ENCODE peak calls at places on chromosomes 4 and X, in five cellular contexts. One of them, this sample, is unnamed.

GRCh38 chr4:160928482-160928881 is 1235.3 kb downstream of the FSTL5 start:
- DNase-seq in germinal center: no peak
- DNase-seq in M059J: no peak
- DNase-seq in neuronal stem cell: no peak
- DNase-seq in fibroblast of pulmonary artery: no peak
- DNase-seq in this sample: no peak

GRCh38 chrX:136495043-136495442 is 2.3 kb upstream of the HTATSF1 start:
- DNase-seq in germinal center: no peak
- DNase-seq in M059J: no peak
- DNase-seq in neuronal stem cell: no peak
- DNase-seq in fibroblast of pulmonary artery: no peak
- DNase-seq in this sample: no peak

GRCh38 chr4:68076194-68076593 is 53.5 kb downstream of the TMPRSS11F start:
- DNase-seq in germinal center: no peak
- DNase-seq in M059J: no peak
- DNase-seq in neuronal stem cell: no peak
- DNase-seq in fibroblast of pulmonary artery: no peak
- DNase-seq in this sample: no peak

GRCh38 chr4:6877070-6877469 is 32.6 kb upstream of the TBC1D14 start:
- DNase-seq in germinal center: no peak
- DNase-seq in M059J: no peak
- DNase-seq in neuronal stem cell: no peak
- DNase-seq in fibroblast of pulmonary artery: no peak
- DNase-seq in this sample: no peak

GRCh38 chr4:166252487-166253402 is 379.7 kb downstream of the TLL1 start:
- DNase-seq in germinal center: no peak
- DNase-seq in M059J: peak; percentile 47
- DNase-seq in neuronal stem cell: peak; percentile 4
- DNase-seq in fibroblast of pulmonary artery: peak; percentile 61
- DNase-seq in this sample: no peak

GRCh38 chrX:55794420-55794819 is 76.9 kb downstream of the RRAGB start:
- DNase-seq in germinal center: peak; percentile 22
- DNase-seq in M059J: no peak
- DNase-seq in neuronal stem cell: no peak
- DNase-seq in fibroblast of pulmonary artery: no peak
- DNase-seq in this sample: no peak

GRCh38 chr4:1171306-1172227 is 816 bp downstream of the SPON2 start:
- DNase-seq in germinal center: peak; percentile 34
- DNase-seq in M059J: no peak
- DNase-seq in neuronal stem cell: no peak
- DNase-seq in fibroblast of pulmonary artery: no peak
- DNase-seq in this sample: peak; percentile 54

GRCh38 chr4:5996641-5997040 is 21.6 kb downstream of the C4orf50 start:
- DNase-seq in germinal center: no peak
- DNase-seq in M059J: no peak
- DNase-seq in neuronal stem cell: no peak
- DNase-seq in fibroblast of pulmonary artery: no peak
- DNase-seq in this sample: peak; percentile 30

GRCh38 chrX:11755724-11756123 is 2.3 kb upstream of the MSL3 start:
- DNase-seq in germinal center: no peak
- DNase-seq in M059J: no peak
- DNase-seq in neuronal stem cell: no peak
- DNase-seq in fibroblast of pulmonary artery: no peak
- DNase-seq in this sample: no peak

GRCh38 chr4:21097026-21097425 is 396.8 kb downstream of the PACRGL start:
- DNase-seq in germinal center: no peak
- DNase-seq in M059J: peak; percentile 50
- DNase-seq in neuronal stem cell: no peak
- DNase-seq in fibroblast of pulmonary artery: no peak
- DNase-seq in this sample: no peak

GRCh38 chrX:110851780-110852179 is 56.2 kb upstream of the CHRDL1 start:
- DNase-seq in germinal center: no peak
- DNase-seq in M059J: peak; percentile 63
- DNase-seq in neuronal stem cell: no peak
- DNase-seq in fibroblast of pulmonary artery: no peak
- DNase-seq in this sample: no peak

GRCh38 chrX:10077425-10078188 is 79.2 kb upstream of the CLCN4 start:
- DNase-seq in germinal center: no peak
- DNase-seq in M059J: peak; percentile 16
- DNase-seq in neuronal stem cell: no peak
- DNase-seq in fibroblast of pulmonary artery: no peak
- DNase-seq in this sample: no peak

GRCh38 chr4:48337726-48338125 is 3.6 kb upstream of the SLAIN2 start:
- DNase-seq in germinal center: no peak
- DNase-seq in M059J: peak; percentile 50
- DNase-seq in neuronal stem cell: no peak
- DNase-seq in fibroblast of pulmonary artery: no peak
- DNase-seq in this sample: no peak

GRCh38 chr4:26076000-26076587 is 162.1 kb downstream of the SMIM20 start:
- DNase-seq in germinal center: no peak
- DNase-seq in M059J: peak; percentile 73
- DNase-seq in neuronal stem cell: no peak
- DNase-seq in fibroblast of pulmonary artery: peak; percentile 57
- DNase-seq in this sample: no peak

GRCh38 chrX:18733273-18733672 is 25.8 kb downstream of the PPEF1 start:
- DNase-seq in germinal center: no peak
- DNase-seq in M059J: no peak
- DNase-seq in neuronal stem cell: no peak
- DNase-seq in fibroblast of pulmonary artery: no peak
- DNase-seq in this sample: no peak

GRCh38 chr4:177117256-177117655 is 192.4 kb upstream of the NEIL3 start:
- DNase-seq in germinal center: no peak
- DNase-seq in M059J: no peak
- DNase-seq in neuronal stem cell: peak; percentile 32
- DNase-seq in fibroblast of pulmonary artery: no peak
- DNase-seq in this sample: no peak

GRCh38 chr4:7464259-7464655 is 29.5 kb upstream of the PSAPL1 start:
- DNase-seq in germinal center: no peak
- DNase-seq in M059J: no peak
- DNase-seq in neuronal stem cell: no peak
- DNase-seq in fibroblast of pulmonary artery: no peak
- DNase-seq in this sample: no peak

GRCh38 chr4:147987252-147987651 is 255.4 kb downstream of the ARHGAP10 start:
- DNase-seq in germinal center: no peak
- DNase-seq in M059J: no peak
- DNase-seq in neuronal stem cell: no peak
- DNase-seq in fibroblast of pulmonary artery: no peak
- DNase-seq in this sample: no peak

GRCh38 chr4:118734491-118735205 is 49.5 kb downstream of the METTL14 start:
- DNase-seq in germinal center: no peak
- DNase-seq in M059J: no peak
- DNase-seq in neuronal stem cell: no peak
- DNase-seq in fibroblast of pulmonary artery: no peak
- DNase-seq in this sample: no peak

GRCh38 chr4:184292877-184293276 is 75.2 kb upstream of the ENPP6 start:
- DNase-seq in germinal center: no peak
- DNase-seq in M059J: no peak
- DNase-seq in neuronal stem cell: no peak
- DNase-seq in fibroblast of pulmonary artery: no peak
- DNase-seq in this sample: no peak

GRCh38 chrX:40433160-40433559 is 147.6 kb upstream of the ATP6AP2 start:
- DNase-seq in germinal center: no peak
- DNase-seq in M059J: no peak
- DNase-seq in neuronal stem cell: no peak
- DNase-seq in fibroblast of pulmonary artery: no peak
- DNase-seq in this sample: no peak

GRCh38 chr4:9952415-9952950 is 68.8 kb downstream of the SLC2A9 start:
- DNase-seq in germinal center: no peak
- DNase-seq in M059J: no peak
- DNase-seq in neuronal stem cell: no peak
- DNase-seq in fibroblast of pulmonary artery: peak; percentile 39
- DNase-seq in this sample: no peak

GRCh38 chr4:40238008-40238699 is 41.3 kb downstream of the RHOH start:
- DNase-seq in germinal center: no peak
- DNase-seq in M059J: no peak
- DNase-seq in neuronal stem cell: no peak
- DNase-seq in fibroblast of pulmonary artery: no peak
- DNase-seq in this sample: no peak

GRCh38 chrX:151183912-151184565 is 7.7 kb downstream of the GPR50 start:
- DNase-seq in germinal center: no peak
- DNase-seq in M059J: no peak
- DNase-seq in neuronal stem cell: no peak
- DNase-seq in fibroblast of pulmonary artery: no peak
- DNase-seq in this sample: no peak

GRCh38 chrX:30513284-30513683 is 64.3 kb downstream of the TASL start:
- DNase-seq in germinal center: no peak
- DNase-seq in M059J: peak; percentile 15
- DNase-seq in neuronal stem cell: no peak
- DNase-seq in fibroblast of pulmonary artery: peak; percentile 20
- DNase-seq in this sample: no peak

GRCh38 chrX:100649550-100650356 is 5.8 kb downstream of the SRPX2 start:
- DNase-seq in germinal center: no peak
- DNase-seq in M059J: peak; percentile 77
- DNase-seq in neuronal stem cell: no peak
- DNase-seq in fibroblast of pulmonary artery: peak; percentile 95
- DNase-seq in this sample: no peak

GRCh38 chr4:78864405-78865024 is 74.7 kb downstream of the PAQR3 start:
- DNase-seq in germinal center: peak; percentile 44
- DNase-seq in M059J: peak; percentile 64
- DNase-seq in neuronal stem cell: peak; percentile 52
- DNase-seq in fibroblast of pulmonary artery: peak; percentile 91
- DNase-seq in this sample: no peak

GRCh38 chrX:39875834-39876625 is 221.7 kb downstream of the BCOR start:
- DNase-seq in germinal center: no peak
- DNase-seq in M059J: no peak
- DNase-seq in neuronal stem cell: no peak
- DNase-seq in fibroblast of pulmonary artery: no peak
- DNase-seq in this sample: no peak

GRCh38 chr4:135281230-135281629 is 1079.6 kb upstream of the PABPC4L start:
- DNase-seq in germinal center: no peak
- DNase-seq in M059J: no peak
- DNase-seq in neuronal stem cell: no peak
- DNase-seq in fibroblast of pulmonary artery: peak; percentile 11
- DNase-seq in this sample: no peak

GRCh38 chr4:117654064-117654463 is 380.2 kb upstream of the NDST3 start:
- DNase-seq in germinal center: no peak
- DNase-seq in M059J: no peak
- DNase-seq in neuronal stem cell: no peak
- DNase-seq in fibroblast of pulmonary artery: no peak
- DNase-seq in this sample: no peak

GRCh38 chr4:1240721-1241465 is 8.0 kb downstream of the CTBP1 start:
- DNase-seq in germinal center: no peak
- DNase-seq in M059J: no peak
- DNase-seq in neuronal stem cell: no peak
- DNase-seq in fibroblast of pulmonary artery: no peak
- DNase-seq in this sample: no peak

This sample was measured in ecto neural progenitor cell.